ENCODE peak calls at places on chromosomes 4 and X, in five cellular contexts. One of them, this sample, is unnamed.

GRCh38 chr4:147825451-147826287 is 93.8 kb downstream of the ARHGAP10 start:
- DNase-seq in K562: peak; percentile 6
- DNase-seq in A549: no peak
- DNase-seq in IMR-90: no peak
- DNase-seq in HepG2: no peak
- DNase-seq in this sample: no peak

GRCh38 chr4:2936773-2937145 is 26.4 kb downstream of the NOP14 start:
- DNase-seq in K562: peak; percentile 56
- DNase-seq in A549: no peak
- DNase-seq in IMR-90: peak; percentile 58
- DNase-seq in HepG2: no peak
- DNase-seq in this sample: peak; percentile 53

GRCh38 chr4:13529130-13529919 is 15.0 kb downstream of the NKX3-2 start:
- DNase-seq in K562: no peak
- DNase-seq in A549: no peak
- DNase-seq in IMR-90: no peak
- DNase-seq in HepG2: no peak
- DNase-seq in this sample: no peak

GRCh38 chr4:163467371-163467770 is 6.2 kb downstream of the TKTL2 start:
- DNase-seq in K562: no peak
- DNase-seq in A549: no peak
- DNase-seq in IMR-90: no peak
- DNase-seq in HepG2: no peak
- DNase-seq in this sample: no peak

GRCh38 chr4:2427383-2428334 is 8.9 kb downstream of the CFAP99 start:
- DNase-seq in K562: no peak
- DNase-seq in A549: no peak
- DNase-seq in IMR-90: no peak
- DNase-seq in HepG2: no peak
- DNase-seq in this sample: no peak

GRCh38 chrX:150032742-150033141 is 94.5 kb upstream of the EOLA2 start:
- DNase-seq in K562: no peak
- DNase-seq in A549: peak; percentile 42
- DNase-seq in IMR-90: peak; percentile 81
- DNase-seq in HepG2: no peak
- DNase-seq in this sample: no peak

GRCh38 chr4:111800551-111800950 is 344.7 kb upstream of the FAM241A start:
- DNase-seq in K562: no peak
- DNase-seq in A549: no peak
- DNase-seq in IMR-90: no peak
- DNase-seq in HepG2: no peak
- DNase-seq in this sample: no peak

GRCh38 chrX:67636532-67636931 is 92.7 kb downstream of the AR start:
- DNase-seq in K562: no peak
- DNase-seq in A549: no peak
- DNase-seq in IMR-90: no peak
- DNase-seq in HepG2: no peak
- DNase-seq in this sample: no peak

GRCh38 chrX:104565791-104566687 is at the start of gene IL1RAPL2:
- DNase-seq in K562: peak; percentile 49
- DNase-seq in A549: peak; percentile 37
- DNase-seq in IMR-90: no peak
- DNase-seq in HepG2: peak; percentile 8
- DNase-seq in this sample: no peak

GRCh38 chrX:37813570-37813969 is 33.7 kb downstream of the CYBB start:
- DNase-seq in K562: no peak
- DNase-seq in A549: no peak
- DNase-seq in IMR-90: no peak
- DNase-seq in HepG2: no peak
- DNase-seq in this sample: no peak

GRCh38 chr4:100849319-100849718 is 331.5 kb upstream of the EMCN start:
- DNase-seq in K562: no peak
- DNase-seq in A549: no peak
- DNase-seq in IMR-90: no peak
- DNase-seq in HepG2: no peak
- DNase-seq in this sample: no peak

GRCh38 chrX:49064735-49065134 is 5.9 kb downstream of the CCDC120 start:
- DNase-seq in K562: no peak
- DNase-seq in A549: no peak
- DNase-seq in IMR-90: no peak
- DNase-seq in HepG2: no peak
- DNase-seq in this sample: no peak

GRCh38 chr4:94889961-94890360 is 132.2 kb downstream of the BMPR1B start:
- DNase-seq in K562: no peak
- DNase-seq in A549: no peak
- DNase-seq in IMR-90: peak; percentile 73
- DNase-seq in HepG2: no peak
- DNase-seq in this sample: no peak

GRCh38 chr4:151887151-151887815 is 126.5 kb upstream of the GATB start:
- DNase-seq in K562: no peak
- DNase-seq in A549: no peak
- DNase-seq in IMR-90: no peak
- DNase-seq in HepG2: no peak
- DNase-seq in this sample: peak; percentile 87

GRCh38 chrX:105703876-105704275 is 118.5 kb upstream of the NRK start:
- DNase-seq in K562: no peak
- DNase-seq in A549: no peak
- DNase-seq in IMR-90: no peak
- DNase-seq in HepG2: no peak
- DNase-seq in this sample: no peak

GRCh38 chr4:167221074-167221473 is 13.2 kb downstream of the SPOCK3 start:
- DNase-seq in K562: no peak
- DNase-seq in A549: no peak
- DNase-seq in IMR-90: no peak
- DNase-seq in HepG2: no peak
- DNase-seq in this sample: no peak

GRCh38 chr4:1274871-1275270 is 14.8 kb upstream of the MAEA start:
- DNase-seq in K562: no peak
- DNase-seq in A549: no peak
- DNase-seq in IMR-90: no peak
- DNase-seq in HepG2: no peak
- DNase-seq in this sample: no peak

GRCh38 chr4:22029803-22030202 is 81.2 kb upstream of the KCNIP4 start:
- DNase-seq in K562: no peak
- DNase-seq in A549: no peak
- DNase-seq in IMR-90: no peak
- DNase-seq in HepG2: no peak
- DNase-seq in this sample: no peak

GRCh38 chr4:26826721-26827120 is 33.9 kb upstream of the STIM2 start:
- DNase-seq in K562: no peak
- DNase-seq in A549: peak; percentile 12
- DNase-seq in IMR-90: peak; percentile 59
- DNase-seq in HepG2: no peak
- DNase-seq in this sample: peak; percentile 72

GRCh38 chr4:113832795-113833194 is 71.3 kb upstream of the CAMK2D start:
- DNase-seq in K562: no peak
- DNase-seq in A549: no peak
- DNase-seq in IMR-90: no peak
- DNase-seq in HepG2: no peak
- DNase-seq in this sample: no peak

GRCh38 chrX:22314692-22315091 is 42.0 kb downstream of the CBLL2 start:
- DNase-seq in K562: no peak
- DNase-seq in A549: peak; percentile 33
- DNase-seq in IMR-90: peak; percentile 15
- DNase-seq in HepG2: no peak
- DNase-seq in this sample: no peak

GRCh38 chr4:150976478-150977118 is 38.5 kb downstream of the LRBA start:
- DNase-seq in K562: peak; percentile 45
- DNase-seq in A549: peak; percentile 12
- DNase-seq in IMR-90: no peak
- DNase-seq in HepG2: peak; percentile 53
- DNase-seq in this sample: no peak

GRCh38 chrX:121160987-121161386 is 113.6 kb downstream of the GLUD2 start:
- DNase-seq in K562: peak; percentile 40
- DNase-seq in A549: no peak
- DNase-seq in IMR-90: no peak
- DNase-seq in HepG2: no peak
- DNase-seq in this sample: peak; percentile 31

GRCh38 chr4:128221556-128221955 is 66.1 kb downstream of the PGRMC2 start:
- DNase-seq in K562: no peak
- DNase-seq in A549: no peak
- DNase-seq in IMR-90: no peak
- DNase-seq in HepG2: no peak
- DNase-seq in this sample: no peak

DNA sequence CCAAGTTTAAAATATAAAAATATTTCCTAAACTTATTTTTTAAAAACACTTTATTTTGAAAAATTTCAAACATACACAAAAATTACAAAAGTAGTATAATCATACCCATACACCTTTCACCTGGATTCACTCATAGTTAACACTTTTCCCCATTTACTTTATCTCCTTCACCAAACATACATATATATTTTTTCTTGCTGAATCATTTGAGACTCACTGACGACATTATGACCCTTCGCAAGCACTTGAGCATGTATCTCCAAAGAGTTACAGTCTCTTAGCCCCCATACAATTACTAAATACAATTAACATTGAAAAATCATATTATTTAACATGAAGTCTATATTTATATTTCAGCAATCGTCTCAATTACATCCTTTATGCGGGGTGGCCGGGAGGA is 19.8 kb downstream of the RXFP1 start:
- DNase-seq in K562: no peak
- DNase-seq in A549: no peak
- DNase-seq in IMR-90: no peak
- DNase-seq in HepG2: no peak
- DNase-seq in this sample: no peak
- TF ChIP-seq BHLHE40 in K562: no peak
- TF ChIP-seq BHLHE40 in A549: no peak
- TF ChIP-seq BHLHE40 in IMR-90: no peak
- TF ChIP-seq BHLHE40 in HepG2: no peak
- TF ChIP-seq BHLHE40 in this sample: no peak

GRCh38 chr4:54384563-54384962 is 155.5 kb downstream of the PDGFRA start:
- DNase-seq in K562: peak; percentile 36
- DNase-seq in A549: peak; percentile 25
- DNase-seq in IMR-90: peak; percentile 39
- DNase-seq in HepG2: peak; percentile 3
- DNase-seq in this sample: no peak
- TF ChIP-seq USF2 in K562: no peak
- TF ChIP-seq USF2 in A549: no peak
- TF ChIP-seq USF2 in IMR-90: no peak
- TF ChIP-seq USF2 in HepG2: no peak
- TF ChIP-seq USF2 in this sample: no peak

GRCh38 chr4:43457866-43458265 is 565.4 kb downstream of the GRXCR1 start:
- DNase-seq in K562: no peak
- DNase-seq in A549: no peak
- DNase-seq in IMR-90: peak; percentile 40
- DNase-seq in HepG2: no peak
- DNase-seq in this sample: no peak

GRCh38 chr4:43453058-43453457 is 560.5 kb downstream of the GRXCR1 start:
- DNase-seq in K562: no peak
- DNase-seq in A549: no peak
- DNase-seq in IMR-90: no peak
- DNase-seq in HepG2: no peak
- DNase-seq in this sample: no peak

GRCh38 chr4:43458293-43458692 is 565.8 kb downstream of the GRXCR1 start:
- DNase-seq in K562: no peak
- DNase-seq in A549: no peak
- DNase-seq in IMR-90: no peak
- DNase-seq in HepG2: no peak
- DNase-seq in this sample: no peak

GRCh38 chr4:43456383-43456782 is 563.9 kb downstream of the GRXCR1 start:
- DNase-seq in K562: no peak
- DNase-seq in A549: no peak
- DNase-seq in IMR-90: peak; percentile 81
- DNase-seq in HepG2: no peak
- DNase-seq in this sample: no peak
- TF ChIP-seq BHLHE40 in K562: no peak
- TF ChIP-seq BHLHE40 in A549: no peak
- TF ChIP-seq BHLHE40 in IMR-90: no peak
- TF ChIP-seq BHLHE40 in HepG2: no peak
- TF ChIP-seq BHLHE40 in this sample: no peak

DNA sequence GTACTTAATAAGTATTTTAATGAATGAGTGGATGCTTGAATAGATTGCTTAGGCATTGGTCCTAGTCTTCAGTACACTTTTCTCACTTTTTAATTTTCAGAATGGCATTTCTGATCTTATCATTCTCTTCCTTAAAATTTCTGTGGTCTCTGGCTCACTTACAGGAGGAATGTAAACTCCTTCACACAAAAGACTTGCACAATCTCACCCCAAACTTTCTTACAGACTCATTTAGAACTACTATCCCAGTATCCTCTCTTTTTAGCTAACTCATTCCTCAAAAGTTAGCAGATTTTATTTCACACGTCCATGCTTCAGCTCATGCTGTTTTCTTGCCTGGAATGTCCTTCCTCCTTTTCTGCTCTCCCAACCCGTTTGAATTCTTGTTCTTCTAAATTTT is 350.1 kb downstream of the GRXCR1 start:
- DNase-seq in K562: no peak
- DNase-seq in A549: no peak
- DNase-seq in IMR-90: peak; percentile 39
- DNase-seq in HepG2: no peak
- DNase-seq in this sample: no peak
- TF ChIP-seq USF2 in K562: no peak
- TF ChIP-seq USF2 in A549: no peak
- TF ChIP-seq USF2 in IMR-90: no peak
- TF ChIP-seq USF2 in HepG2: no peak
- TF ChIP-seq USF2 in this sample: no peak

DNA sequence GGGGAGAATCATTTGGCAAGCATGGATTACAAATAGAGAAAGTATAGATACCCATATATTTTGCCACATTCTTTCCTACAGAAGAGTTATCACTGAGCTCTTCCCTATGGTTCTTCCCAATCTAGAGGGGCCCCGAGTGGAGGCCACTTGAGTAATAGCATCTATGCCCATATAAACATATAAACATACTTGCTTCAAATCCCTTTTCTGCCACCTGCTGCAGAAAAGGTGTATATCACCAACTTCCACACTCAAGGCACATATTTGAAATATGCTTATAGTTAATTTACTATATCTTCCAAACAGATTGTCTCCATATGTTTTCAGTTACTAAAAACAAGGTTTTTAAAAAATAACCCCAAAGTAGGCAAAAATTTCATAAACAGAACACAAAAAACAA is 642.8 kb upstream of the DIPK2B start:
- DNase-seq in K562: no peak
- DNase-seq in A549: peak; percentile 31
- DNase-seq in IMR-90: no peak
- DNase-seq in HepG2: no peak
- DNase-seq in this sample: no peak
- TF ChIP-seq BHLHE40 in K562: no peak
- TF ChIP-seq BHLHE40 in A549: no peak
- TF ChIP-seq BHLHE40 in IMR-90: no peak
- TF ChIP-seq BHLHE40 in HepG2: no peak
- TF ChIP-seq BHLHE40 in this sample: no peak

DNA sequence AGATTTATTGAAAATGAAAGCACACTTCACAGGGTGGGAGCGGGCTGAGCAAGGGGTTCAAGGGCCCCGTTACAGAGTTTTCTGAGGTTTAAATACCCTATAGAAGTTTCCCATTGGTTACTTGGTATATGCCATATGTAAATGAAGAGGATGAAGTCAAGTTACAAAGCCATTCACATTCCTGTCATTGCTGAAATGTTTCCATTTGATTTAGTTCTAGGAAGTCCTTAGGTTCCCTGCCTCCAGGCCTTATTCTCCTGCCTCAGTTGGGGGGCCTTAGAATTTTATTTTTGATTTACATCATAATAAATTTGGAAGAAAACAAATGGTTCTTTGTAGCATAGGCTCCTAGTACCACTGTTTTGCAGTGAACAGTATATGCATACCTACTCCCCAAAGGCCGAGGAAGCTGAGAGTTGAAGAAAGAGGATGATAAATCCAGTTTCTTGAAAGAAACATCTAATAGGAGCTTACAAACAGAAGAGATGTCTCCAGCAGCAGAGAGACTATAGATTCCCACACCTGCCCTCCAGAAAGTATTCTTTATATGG is 31.8 kb downstream of the SERTM2 start:
- DNase-seq in K562: no peak
- DNase-seq in A549: no peak
- DNase-seq in IMR-90: no peak
- DNase-seq in HepG2: no peak
- DNase-seq in this sample: no peak
- TF ChIP-seq USF2 in K562: no peak
- TF ChIP-seq USF2 in A549: no peak
- TF ChIP-seq USF2 in IMR-90: no peak
- TF ChIP-seq USF2 in HepG2: no peak
- TF ChIP-seq USF2 in this sample: no peak